ENCODE peak calls at places on chromosomes 1 and 21, in five cellular contexts. J is hepatocyte, T is esophagus muscularis mucosa, V is adipocyte, K is heart right ventricle. G is an unnamed sample.

GRCh38 chr1:1752671-1753606 is 25.3 kb downstream of the NADK start:
- DNase-seq in J (no peak), V (no peak), T (no peak), K (no peak), G (no peak)

GRCh38 chr1:40030528-40031135 is 9.9 kb upstream of the CAP1 start:
- DNase-seq in T (no peak), K (no peak), J (peak; percentile 68), V (no peak), G (peak; percentile 56)

GRCh38 chr1:116268211-116268610 is 104.8 kb upstream of the ATP1A1 start:
- DNase-seq in J (peak; percentile 62), T (no peak), K (no peak), V (peak; percentile 27), G (peak; percentile 96)

GRCh38 chr1:212816567-212817278 is 25.0 kb downstream of the TATDN3 start:
- DNase-seq in V (peak; percentile 22), J (no peak), T (no peak), K (no peak), G (no peak)

GRCh38 chr1:205357567-205357966 is 845 bp upstream of the KLHDC8A start:
- DNase-seq in T (no peak), J (no peak), V (no peak), K (no peak), G (no peak)

GRCh38 chr1:151196292-151196800 is 2.0 kb upstream of the PIP5K1A start:
- DNase-seq in T (no peak), J (peak; percentile 86), V (peak; percentile 92), K (peak; percentile 82), G (peak; percentile 68)

GRCh38 chr1:116147114-116147510 is 35.9 kb downstream of the MAB21L3 start:
- DNase-seq in T (peak; percentile 89), V (no peak), J (no peak), K (no peak), G (no peak)

GRCh38 chr1:119779869-119780356 is 11.2 kb upstream of the HMGCS2 start:
- DNase-seq in T (peak; percentile 84), J (peak; percentile 64), K (peak; percentile 13), V (peak; percentile 60), G (no peak)

GRCh38 chr1:177706977-177707376 is 262.9 kb downstream of the SEC16B start:
- DNase-seq in V (no peak), K (no peak), J (no peak), T (no peak), G (no peak)

GRCh38 chr1:194062962-194063361 is 876.5 kb upstream of the B3GALT2 start:
- DNase-seq in J (peak; percentile 22), T (no peak), V (peak; percentile 7), K (no peak), G (no peak)

GRCh38 chr1:48794815-48795214 is 18.1 kb upstream of the BEND5 start:
- DNase-seq in K (no peak), V (no peak), J (no peak), T (no peak), G (no peak)

GRCh38 chr1:33815061-33815460 is 48.8 kb upstream of the HMGB4 start:
- DNase-seq in K (no peak), V (peak; percentile 30), T (no peak), J (no peak), G (no peak)

GRCh38 chr1:190179817-190180216 is 297.8 kb downstream of the BRINP3 start:
- DNase-seq in V (peak; percentile 34), K (no peak), T (no peak), J (peak; percentile 49), G (no peak)

GRCh38 chr1:229756666-229757065 is 130.6 kb downstream of the URB2 start:
- DNase-seq in V (peak; percentile 36), J (no peak), K (no peak), T (peak; percentile 45), G (peak; percentile 68)

GRCh38 chr1:183277821-183278735 is 92.0 kb downstream of the LAMC2 start:
- DNase-seq in V (peak; percentile 42), T (no peak), J (no peak), K (no peak), G (peak; percentile 27)

GRCh38 chr1:92749024-92749634 is 35.8 kb downstream of the EVI5 start:
- DNase-seq in K (peak; percentile 29), V (peak; percentile 61), J (peak; percentile 61), T (no peak), G (peak; percentile 39)

GRCh38 chr21:41632748-41633475 is 125.0 kb upstream of the TMPRSS2 start:
- DNase-seq in K (no peak), T (no peak), J (no peak), V (no peak), G (no peak)

GRCh38 chr1:10599194-10599861 is 124.6 kb downstream of the PEX14 start:
- DNase-seq in K (no peak), J (peak; percentile 71), V (peak; percentile 72), T (no peak), G (peak; percentile 43)

GRCh38 chr1:1024421-1025415 is 4.8 kb downstream of the AGRN start:
- DNase-seq in K (no peak), J (peak; percentile 90), T (no peak), V (no peak), G (no peak)

GRCh38 chr1:29811247-29811646 is 574.9 kb downstream of the PTPRU start:
- DNase-seq in T (no peak), J (no peak), V (no peak), K (no peak), G (no peak)

GRCh38 chr1:15154480-15155036 is 1.0 kb downstream of the TMEM51 start:
- DNase-seq in J (peak; percentile 66), T (no peak), V (peak; percentile 34), K (no peak), G (no peak)

GRCh38 chr1:195482137-195482536 is 1126.1 kb downstream of the KCNT2 start:
- DNase-seq in V (no peak), J (no peak), K (no peak), T (no peak), G (no peak)

GRCh38 chr1:67831850-67832513 is 1.3 kb downstream of the GNG12 start:
- DNase-seq in K (peak; percentile 50), J (peak; percentile 72), T (no peak), V (peak; percentile 83), G (peak; percentile 82)

GRCh38 chr1:167723707-167724323 is 2.0 kb downstream of the MPZL1 start:
- DNase-seq in J (peak; percentile 33), T (no peak), K (no peak), V (no peak), G (no peak)

GRCh38 chr1:199489594-199489993 is 537.9 kb upstream of the NR5A2 start:
- DNase-seq in J (no peak), V (no peak), K (no peak), T (no peak), G (no peak)

GRCh38 chr1:197444754-197445153 is 176.7 kb downstream of the CRB1 start:
- DNase-seq in V (peak; percentile 34), T (no peak), K (no peak), J (no peak), G (no peak)

GRCh38 chr21:45615145-45615711 is 28.3 kb upstream of the PCBP3 start:
- DNase-seq in V (no peak), T (no peak), J (no peak), K (no peak), G (no peak)

GRCh38 chr1:201721131-201722049 is 107.6 kb upstream of the IPO9 start:
- DNase-seq in K (no peak), V (peak; percentile 65), T (no peak), J (peak; percentile 68), G (peak; percentile 45)

GRCh38 chr1:59285691-59286090 is 11.2 kb upstream of the FGGY start:
- DNase-seq in V (no peak), J (no peak), T (no peak), K (no peak), G (no peak)

GRCh38 chr1:19762175-19762779 is 37.4 kb downstream of the TMCO4 start:
- DNase-seq in K (peak; percentile 6), V (peak; percentile 53), J (peak; percentile 30), T (no peak), G (peak; percentile 17)

GRCh38 chr1:68600049-68600661 is 103.3 kb upstream of the DEPDC1 start:
- DNase-seq in T (no peak), J (no peak), V (peak; percentile 4), K (no peak), G (no peak)

GRCh38 chr1:178501705-178502329 is 5.1 kb upstream of the CLEC20A start:
- DNase-seq in K (peak; percentile 66), T (no peak), V (peak; percentile 88), J (peak; percentile 85), G (peak; percentile 63)

GRCh38 chr1:33286451-33287185 is 30.3 kb downstream of the ZNF362 start:
- DNase-seq in T (no peak), J (no peak), K (no peak), V (peak; percentile 48), G (no peak)

GRCh38 chr1:27564264-27564579 is 39.7 kb downstream of the AHDC1 start:
- DNase-seq in V (no peak), K (no peak), J (no peak), T (no peak), G (no peak)
- H3K4me3 ChIP-seq in V (peak overlapping the region; percentile 28), K (no peak overlapping the region), J (no peak overlapping the region), T (peak overlapping the region; percentile 4), G (no peak overlapping the region)

DNA sequence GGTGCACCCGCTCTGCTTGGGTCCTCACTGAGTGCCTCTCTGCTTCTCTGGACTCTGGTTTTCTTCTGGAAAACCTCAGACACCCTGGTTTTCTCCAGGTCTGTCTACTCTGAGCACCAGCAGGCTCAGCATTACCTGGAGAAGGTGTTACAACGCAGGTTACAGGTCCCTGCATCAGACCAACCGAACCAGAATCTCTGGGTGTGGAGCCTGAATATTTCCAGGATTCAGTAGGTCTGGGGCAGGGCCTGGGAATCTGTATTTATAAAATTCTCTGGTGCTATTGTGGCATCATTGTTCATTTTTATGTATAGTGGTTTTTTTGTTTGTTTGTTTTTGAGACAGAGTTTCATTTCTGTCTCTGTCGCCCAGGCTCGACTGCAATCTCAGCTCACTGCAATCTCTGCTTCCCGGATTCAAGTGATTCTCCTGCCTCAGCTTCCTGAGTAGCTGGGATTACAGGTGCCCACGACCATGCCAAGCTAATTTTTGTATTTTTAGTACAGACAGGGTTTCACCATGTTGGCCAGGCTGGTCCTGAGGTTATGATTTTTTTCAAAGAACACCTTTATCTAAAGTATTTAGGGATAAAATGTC is 1.5 kb upstream of the SLC30A2 start:
- DNase-seq in T (no peak), J (no peak), K (no peak), V (no peak), G (no peak)
- H3K27me3 ChIP-seq in T (peaks cover 82% of the 10 kb centered on the region), J (peaks cover 54% of the 10 kb centered on the region), K (peaks cover 74% of the 10 kb centered on the region), V (peaks cover 78% of the 10 kb centered on the region), G (peaks cover 28% of the 10 kb centered on the region)

DNA sequence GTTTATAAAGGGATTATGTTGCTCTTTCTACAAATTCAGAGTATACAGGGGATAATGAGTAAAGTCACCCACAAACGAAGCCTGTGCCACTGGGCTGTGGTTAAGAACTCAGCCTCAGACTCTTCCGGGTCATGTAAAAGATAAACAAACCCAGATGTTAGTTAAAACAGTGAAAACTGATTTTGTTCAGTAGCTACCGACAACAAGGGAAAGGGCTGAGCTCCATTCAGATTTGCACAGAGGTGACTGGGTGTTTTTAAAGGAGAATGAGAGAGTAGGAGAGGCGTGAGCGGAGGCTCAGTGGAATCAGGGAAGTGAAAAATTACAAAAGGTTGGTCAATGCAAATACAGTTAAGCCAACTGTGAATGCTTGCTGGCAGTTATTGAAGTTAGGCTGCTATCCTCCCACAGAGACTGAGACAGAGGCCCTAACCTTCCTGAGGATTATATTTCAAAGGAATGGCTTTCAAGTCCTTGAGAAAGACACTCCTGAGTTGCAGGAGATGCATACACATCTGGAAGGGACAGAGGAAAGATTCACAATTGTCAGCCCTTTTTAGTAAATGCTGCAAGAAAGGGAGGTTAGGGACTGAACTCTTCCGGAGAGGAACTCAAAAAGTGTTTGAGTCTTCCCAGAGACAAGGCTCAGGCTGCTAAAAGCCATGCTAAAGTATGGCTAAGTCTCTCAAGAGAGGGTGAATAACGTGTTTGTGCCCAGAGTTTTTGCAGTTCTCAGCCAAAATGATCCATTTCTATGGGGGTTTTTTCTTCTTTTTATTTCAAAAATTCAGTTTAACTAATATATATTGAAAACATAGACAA is 29.8 kb upstream of the SAMD13 start:
- DNase-seq in J (peak; percentile 13), T (no peak), V (peak; percentile 47), K (no peak), G (no peak)
- H3K4me3 ChIP-seq in J (no peak overlapping the region), T (no peak overlapping the region), V (no peak overlapping the region), K (no peak overlapping the region), G (no peak overlapping the region)

GRCh38 chr1:214028569-214028968 is 40.8 kb downstream of the PROX1 start:
- DNase-seq in V (no peak), K (no peak), J (no peak), T (no peak), G (no peak)
- H3K27me3 ChIP-seq in V (no peaks in the 10 kb centered on the region), K (no peaks in the 10 kb centered on the region), J (no peaks in the 10 kb centered on the region), T (peaks cover 15% of the 10 kb centered on the region), G (no peaks in the 10 kb centered on the region)

G was measured in MG63.